ENCODE peak calls at places on chromosomes 12 and 14, in four cellular contexts. V is HEK293T, R is K562, U is HepG2. E is an unnamed sample.

GRCh38 chr12:26173153-26173552 is 22.2 kb upstream of the SSPN start:
- DNase-seq in U (no peak), V (no peak), R (no peak), E (no peak)

GRCh38 chr12:91991397-91992187 is 154.1 kb downstream of the BTG1 start:
- DNase-seq in V (no peak), R (no peak), U (no peak), E (peak)

GRCh38 chr14:78701246-78701645 is 531.1 kb downstream of the NRXN3 start:
- DNase-seq in U (no peak), R (no peak), V (no peak), E (no peak)

GRCh38 chr14:49424436-49425331 is 161.5 kb downstream of the RPS29 start:
- DNase-seq in V (no peak), R (no peak), U (no peak), E (no peak)

GRCh38 chr12:8948711-8949524 is 527 bp downstream of the M6PR start:
- DNase-seq in U (peak), V (peak), R (no peak), E (no peak)

GRCh38 chr14:104103061-104104005 is 17.8 kb downstream of the ASPG start:
- DNase-seq in U (no peak), V (no peak), R (no peak), E (no peak)

GRCh38 chr14:75835156-75836141 is 146.3 kb downstream of the TGFB3 start:
- DNase-seq in R (peak), V (no peak), U (peak), E (no peak)

GRCh38 chr14:63406341-63406740 is 87.6 kb upstream of the GPHB5 start:
- DNase-seq in U (no peak), R (no peak), V (no peak), E (no peak)

GRCh38 chr12:124037341-124037740 is 64.3 kb downstream of the ZNF664 start:
- DNase-seq in U (no peak), V (no peak), R (no peak), E (no peak)

GRCh38 chr12:7583471-7583870 is 79.9 kb upstream of the CD163 start:
- DNase-seq in U (no peak), V (no peak), R (no peak), E (no peak)

GRCh38 chr12:99810718-99811593 is 163.4 kb downstream of the GARIN6 start:
- DNase-seq in V (no peak), R (no peak), U (peak), E (no peak)

GRCh38 chr12:91562476-91562875 is 379.9 kb upstream of the DCN start:
- DNase-seq in U (no peak), R (no peak), V (no peak), E (no peak)

GRCh38 chr14:92615451-92615850 is 101.9 kb downstream of the RIN3 start:
- DNase-seq in V (no peak), U (no peak), R (no peak), E (peak)

GRCh38 chr12:69405466-69405865 is 45.9 kb downstream of the YEATS4 start:
- DNase-seq in R (no peak), V (no peak), U (peak), E (no peak)

GRCh38 chr14:96762650-96763049 is 34.5 kb upstream of the VRK1 start:
- DNase-seq in R (peak), U (peak), V (peak), E (peak)

GRCh38 chr12:26122681-26123481 is 2.0 kb downstream of the BHLHE41 start:
- DNase-seq in R (peak), U (no peak), V (peak), E (no peak)

GRCh38 chr12:62762645-62763044 is 172.3 kb downstream of the PPM1H start:
- DNase-seq in R (no peak), U (no peak), V (no peak), E (no peak)

GRCh38 chr12:47602949-47603558 is 102.8 kb downstream of the RPAP3 start:
- DNase-seq in U (peak), V (no peak), R (no peak), E (no peak)

GRCh38 chr12:4664111-4664510 is 15.2 kb downstream of the NDUFA9 start:
- DNase-seq in U (no peak), V (no peak), R (no peak), E (no peak)

GRCh38 chr12:113757223-113758002 is 208.7 kb downstream of the RBM19 start:
- DNase-seq in V (no peak), U (no peak), R (no peak), E (no peak)

GRCh38 chr14:97221572-97221971 is 424.4 kb downstream of the VRK1 start:
- DNase-seq in V (no peak), R (no peak), U (no peak), E (no peak)

GRCh38 chr12:46372131-46372851 is at the start of gene SLC38A2:
- DNase-seq in R (peak), V (peak), U (peak), E (no peak)

GRCh38 chr12:112126000-112126431 is 656 bp downstream of the TRAFD1 start:
- DNase-seq in V (no peak), R (no peak), U (no peak), E (no peak)

GRCh38 chr12:50120521-50120920 is 8.5 kb downstream of the COX14 start:
- DNase-seq in U (no peak), R (no peak), V (no peak), E (no peak)

GRCh38 chr14:90440592-90440991 is 43.8 kb downstream of the CALM1 start:
- DNase-seq in U (no peak), V (no peak), R (no peak), E (no peak)

GRCh38 chr14:88882236-88882635 is 57.8 kb downstream of the TTC8 start:
- DNase-seq in V (no peak), U (peak), R (no peak), E (no peak)

GRCh38 chr12:52189376-52190174 is 2.2 kb downstream of the KRT80 start:
- DNase-seq in R (no peak), U (no peak), V (no peak), E (no peak)
- TF ChIP-seq FOXM1 in R (no peak), U (no peak), V (no peak), E (no peak)

GRCh38 chr12:11694528-11694927 is 45.1 kb downstream of the ETV6 start:
- DNase-seq in U (no peak), R (no peak), V (no peak), E (no peak)
- TF ChIP-seq BHLHE40 in U (no peak), R (no peak), V (no peak), E (no peak)

DNA sequence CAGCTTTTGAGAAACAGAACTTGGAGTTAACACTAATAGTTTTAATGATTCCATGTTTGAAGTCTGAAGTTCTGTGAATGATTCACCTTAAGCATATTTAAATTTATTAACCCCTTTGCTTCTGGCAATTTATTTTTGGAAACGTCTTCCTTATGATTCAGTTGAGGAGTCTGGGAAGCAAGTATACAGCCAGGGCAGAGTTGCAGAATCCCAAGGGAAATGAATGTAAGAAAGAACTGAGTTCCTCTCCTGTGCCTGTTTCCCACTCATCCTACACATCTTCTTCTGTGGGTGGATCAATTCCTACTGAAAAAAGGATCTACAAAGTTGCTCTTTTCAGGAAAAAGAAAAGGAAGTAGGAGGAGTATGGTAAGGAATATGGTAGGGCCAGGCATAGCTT is 108.2 kb upstream of the CCDC91 start:
- DNase-seq in V (no peak), U (no peak), R (no peak), E (no peak)
- TF ChIP-seq FOXM1 in V (no peak), U (no peak), R (no peak), E (no peak)

GRCh38 chr12:6310771-6311610 is 509 bp downstream of the PLEKHG6 start:
- DNase-seq in R (peak), V (no peak), U (no peak), E (no peak)
- TF ChIP-seq BHLHE40 in R (no peak), V (no peak), U (no peak), E (no peak)

GRCh38 chr12:1926274-1926673 is 7.8 kb upstream of the CACNA2D4 start:
- DNase-seq in U (no peak), V (no peak), R (no peak), E (no peak)

GRCh38 chr12:1929241-1929984 is 11.0 kb upstream of the CACNA2D4 start:
- DNase-seq in V (no peak), U (no peak), R (no peak), E (no peak)

GRCh38 chr12:1928439-1929121 is 10.1 kb upstream of the CACNA2D4 start:
- DNase-seq in U (no peak), R (no peak), V (no peak), E (no peak)

GRCh38 chr12:1927051-1927680 is 8.7 kb upstream of the CACNA2D4 start:
- DNase-seq in V (no peak), U (no peak), R (no peak), E (no peak)

GRCh38 chr12:1927751-1928351 is 9.4 kb upstream of the CACNA2D4 start:
- DNase-seq in V (no peak), U (no peak), R (no peak), E (no peak)
- TF ChIP-seq FOXM1 in V (no peak), U (no peak), R (no peak), E (no peak)

GRCh38 chr12:30996752-30997151 is 70.2 kb downstream of the TSPAN11 start:
- DNase-seq in R (no peak), V (no peak), U (no peak), E (no peak)

GRCh38 chr12:30997685-30998440 is 71.3 kb downstream of the TSPAN11 start:
- DNase-seq in V (no peak), U (peak), R (no peak), E (no peak)

GRCh38 chr12:30999723-31000122 is 73.2 kb downstream of the TSPAN11 start:
- DNase-seq in U (no peak), R (no peak), V (no peak), E (no peak)

GRCh38 chr12:31000751-31001150 is 72.9 kb upstream of the DDX11 start:
- DNase-seq in U (no peak), V (no peak), R (no peak), E (no peak)

DNA sequence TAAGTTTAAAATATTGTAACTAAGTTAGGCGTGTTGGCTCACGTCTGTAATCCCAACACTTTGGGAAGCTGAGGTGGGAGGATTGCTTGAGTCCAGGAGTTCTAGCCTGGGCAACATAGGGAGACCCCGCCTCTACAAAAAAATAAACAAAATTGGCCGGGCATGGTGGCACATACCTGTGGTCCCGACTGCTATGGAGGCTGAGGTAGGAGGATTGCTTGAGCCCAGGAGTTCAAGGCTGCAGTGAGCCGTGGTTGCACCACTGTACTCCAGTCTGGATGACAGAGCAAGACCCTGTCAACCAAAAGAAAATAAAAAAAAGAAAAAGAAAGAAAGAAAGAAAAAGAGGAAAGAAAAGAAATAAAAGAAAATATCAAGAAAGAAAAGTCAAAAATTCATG is 72.5 kb downstream of the TSPAN11 start:
- DNase-seq in R (no peak), U (no peak), V (no peak), E (no peak)
- TF ChIP-seq BHLHE40 in R (no peak), U (no peak), V (no peak), E (no peak)

GRCh38 chr14:34792593-34792992 is 78.2 kb upstream of the CFL2 start:
- DNase-seq in R (no peak), V (no peak), U (no peak), E (no peak)

GRCh38 chr14:34794217-34794616 is 79.8 kb upstream of the CFL2 start:
- DNase-seq in R (no peak), U (no peak), V (no peak), E (no peak)

GRCh38 chr14:34797747-34798583 is 77.2 kb downstream of the BAZ1A start:
- DNase-seq in R (peak), U (peak), V (no peak), E (no peak)

GRCh38 chr14:34794941-34795340 is 80.2 kb downstream of the BAZ1A start:
- DNase-seq in R (no peak), V (no peak), U (no peak), E (no peak)
- TF ChIP-seq FOXM1 in R (no peak), V (no peak), U (no peak), E (no peak)

DNA sequence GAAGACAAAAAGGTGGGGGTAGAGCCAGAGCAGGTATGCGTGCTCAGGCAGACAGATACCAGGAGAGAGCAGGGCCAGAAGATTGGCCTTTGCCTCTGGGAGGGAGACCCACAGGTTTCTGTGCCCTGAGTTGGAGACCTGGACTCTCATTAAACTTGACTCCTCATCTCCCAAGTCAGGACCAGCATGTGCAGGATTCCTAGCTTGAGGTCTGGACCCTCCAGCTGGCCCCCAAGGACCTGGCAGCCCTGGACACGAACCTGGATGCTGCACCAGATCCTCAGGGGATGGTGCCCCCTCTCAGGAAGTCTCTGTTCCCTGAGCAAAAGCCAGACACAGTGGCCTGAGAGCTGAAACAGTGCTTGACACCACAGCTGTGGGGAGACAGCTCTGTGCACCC is 10.5 kb upstream of the KRT73 start:
- DNase-seq in U (no peak), V (no peak), R (no peak), E (no peak)
- TF ChIP-seq BHLHE40 in U (no peak), V (no peak), R (no peak), E (no peak)